ENCODE peak calls at places on chromosomes 1 and 21, in four cellular contexts. Z is colonic mucosa, R is upper lobe of right lung, J is adrenal gland. N is an unnamed sample.

GRCh38 chr1:29254346-29254745 is 18.0 kb downstream of the PTPRU start:
- DNase-seq in Z (no peak), R (no peak), J (no peak), N (no peak)

GRCh38 chr1:168372307-168372706 is 91.6 kb downstream of the TBX19 start:
- DNase-seq in Z (no peak), R (no peak), J (no peak), N (no peak)

GRCh38 chr1:110203021-110203661 is 7.0 kb upstream of the KCNC4 start:
- DNase-seq in Z (peak; percentile 84), R (no peak), J (peak; percentile 75), N (no peak)

GRCh38 chr1:3687509-3687908 is 35.2 kb downstream of the TP73 start:
- DNase-seq in Z (no peak), R (no peak), J (no peak), N (no peak)

GRCh38 chr1:237901284-237901870 is 10.7 kb upstream of the ZP4 start:
- DNase-seq in Z (no peak), R (no peak), J (peak; percentile 56), N (no peak)

GRCh38 chr1:92315766-92316413 is 17.0 kb downstream of the RPAP2 start:
- DNase-seq in Z (no peak), R (no peak), J (no peak), N (no peak)

GRCh38 chr1:179016694-179017382 is 8.9 kb upstream of the FAM20B start:
- DNase-seq in Z (peak; percentile 99), R (peak; percentile 92), J (peak; percentile 96), N (peak; percentile 84)

GRCh38 chr1:55055084-55055882 is 15.9 kb downstream of the PCSK9 start:
- DNase-seq in Z (no peak), R (no peak), J (no peak), N (no peak)

GRCh38 chr1:176515310-176515709 is 52.3 kb downstream of the PAPPA2 start:
- DNase-seq in Z (no peak), R (no peak), J (peak; percentile 21), N (peak; percentile 22)

DNA sequence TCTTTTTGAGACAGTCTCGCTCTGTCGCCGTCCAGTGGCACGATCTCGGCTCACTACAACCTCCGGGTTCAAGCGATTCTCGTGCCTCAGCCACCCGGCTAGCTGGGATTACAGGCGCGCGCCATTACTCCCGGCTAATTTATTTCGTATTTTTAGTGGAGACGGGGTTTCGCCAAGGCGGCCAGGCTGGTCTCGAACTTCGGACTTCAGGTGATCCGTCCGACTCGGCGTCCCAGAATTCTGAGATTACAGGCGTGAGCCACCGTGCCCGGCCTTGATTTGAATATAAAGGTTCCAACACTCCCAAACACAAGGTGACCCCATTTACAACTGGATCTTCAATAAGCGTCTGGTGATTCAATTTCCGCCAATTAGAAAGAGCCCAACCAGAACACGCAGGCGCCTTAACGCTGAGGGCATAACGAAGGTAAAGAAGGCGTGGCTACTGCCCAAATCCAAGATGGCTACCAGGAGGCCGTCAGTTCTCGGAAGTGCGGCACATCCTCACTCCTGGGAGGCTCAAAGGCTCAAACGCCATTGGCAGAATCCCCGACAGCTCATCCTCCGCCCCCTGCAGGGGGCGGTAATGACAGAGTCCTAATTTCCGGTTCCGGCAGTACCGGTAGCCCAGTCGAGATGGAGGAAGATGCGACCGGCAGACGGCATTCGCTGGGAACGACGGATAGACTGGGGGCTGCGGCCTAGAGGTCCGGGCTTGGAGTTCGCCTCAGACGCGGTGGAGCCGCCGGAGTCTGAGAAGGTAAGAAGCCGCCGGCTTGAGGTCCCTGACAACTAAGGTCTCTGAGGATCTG is at the start of gene SLC25A44:
- DNase-seq in Z (peak; percentile 97), R (peak; percentile 96), J (peak; percentile 98), N (peak; percentile 96)
- TF ChIP-seq CTCF in Z (peak; percentile 62), R (peak; percentile 60), J (peak; percentile 68), N (peak; percentile 63)

GRCh38 chr1:980602-981395 is 1.1 kb downstream of the PERM1 start:
- DNase-seq in Z (no peak), R (no peak), J (no peak), N (no peak)
- H3K4me3 ChIP-seq in Z (no peak overlapping the region), R (no peak overlapping the region), J (no peak overlapping the region), N (no peak overlapping the region)

GRCh38 chr1:147072371-147073061 is 99.8 kb downstream of the PRKAB2 start:
- DNase-seq in Z (no peak), R (peak; percentile 62), J (peak; percentile 17), N (no peak)
- H3K27me3 ChIP-seq in Z (peaks cover 24% of the 10 kb centered on the region), R (peaks cover 46% of the 10 kb centered on the region), J (peaks cover 49% of the 10 kb centered on the region), N (peaks cover 31% of the 10 kb centered on the region)

DNA sequence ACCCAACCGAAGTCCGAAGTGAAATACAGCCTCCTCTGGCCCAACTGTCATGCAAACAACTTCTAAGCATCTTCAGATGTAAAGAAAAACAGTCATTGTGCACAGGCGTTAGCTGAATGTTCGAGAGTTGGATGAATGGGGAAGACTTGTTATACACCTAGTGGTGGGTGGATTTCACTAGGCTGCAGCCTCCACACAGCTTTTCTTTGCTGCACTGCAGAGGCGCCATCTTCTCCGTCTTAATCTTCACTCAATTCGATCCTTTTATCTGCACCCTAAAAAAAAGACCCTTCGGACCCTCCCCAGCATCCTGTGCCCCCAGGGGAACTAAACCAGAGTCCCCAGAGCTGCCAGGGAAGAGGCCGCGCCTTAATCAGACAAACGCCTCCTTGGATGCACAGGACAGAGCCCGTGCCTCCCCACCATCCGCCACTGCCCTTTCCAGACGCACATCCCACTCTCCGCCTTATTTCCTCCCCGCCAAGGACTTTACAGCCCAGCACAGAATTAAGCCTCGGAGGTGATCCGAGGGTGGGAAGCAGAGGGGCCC is 1.4 kb downstream of the APP start:
- DNase-seq in Z (peak; percentile 59), R (no peak), J (peak; percentile 52), N (no peak)
- TF ChIP-seq CTCF in Z (peak; percentile 33), R (peak; percentile 24), J (peak; percentile 31), N (peak; percentile 57)

DNA sequence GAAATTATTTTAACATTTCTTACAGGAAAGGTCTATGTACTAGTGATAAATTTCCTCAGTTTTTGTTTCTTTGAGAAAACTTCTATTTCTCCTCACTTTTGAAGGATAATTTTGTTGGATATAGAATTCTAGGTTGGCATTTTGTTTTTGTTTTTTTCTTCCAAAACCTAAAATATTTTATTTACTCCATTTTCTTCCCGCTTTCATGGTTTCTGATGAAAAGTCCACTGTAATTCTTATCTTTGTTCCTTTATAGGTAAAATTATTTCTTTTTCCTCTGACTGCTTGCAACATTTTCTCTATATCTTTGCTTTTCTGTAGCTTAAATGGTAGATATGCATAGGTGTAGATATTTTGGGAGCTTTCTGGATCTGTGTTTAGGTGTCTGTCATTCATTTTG is 153.9 kb upstream of the DSCAM start:
- DNase-seq in Z (no peak), R (no peak), J (no peak), N (no peak)
- H3K4me3 ChIP-seq in Z (no peak overlapping the region), R (no peak overlapping the region), J (no peak overlapping the region), N (no peak overlapping the region)